ENCODE peak calls at places on chromosome 5, in nine cellular contexts. Y, Z, J, W, M, S, O, B and X are unnamed samples.

GRCh38 chr5:65663804-65664521 is 39.1 kb downstream of the SHLD3 start:
- DNase-seq in O (no peak), Z (no peak), S (peak; percentile 3), B (no peak), J (peak; percentile 4), W (peak; percentile 25), Y (peak; percentile 17), M (no peak), X (peak; percentile 16)

GRCh38 chr5:1702318-1702717 is 97.3 kb downstream of the MRPL36 start:
- DNase-seq in J (no peak), B (peak; percentile 35), M (no peak), O (no peak), W (no peak), S (no peak), Y (no peak), Z (no peak), X (no peak)

GRCh38 chr5:101517795-101518194 is 614.7 kb upstream of the ST8SIA4 start:
- DNase-seq in S (no peak), W (no peak), Z (no peak), M (no peak), J (no peak), O (no peak), B (no peak), Y (no peak), X (no peak)

GRCh38 chr5:40437452-40437861 is 242.3 kb upstream of the PTGER4 start:
- DNase-seq in Z (no peak), W (no peak), J (no peak), Y (no peak), S (no peak), M (no peak), B (no peak), O (peak; percentile 31), X (no peak)

GRCh38 chr5:42953061-42953460 is 87.1 kb downstream of the ANXA2R start:
- DNase-seq in O (no peak), B (no peak), Y (no peak), S (no peak), M (no peak), W (no peak), J (no peak), Z (no peak), X (peak; percentile 9)

GRCh38 chr5:144248015-144248414 is 77.3 kb downstream of the KCTD16 start:
- DNase-seq in M (no peak), Y (no peak), Z (no peak), O (no peak), B (no peak), W (no peak), S (no peak), J (no peak), X (no peak)

GRCh38 chr5:159231167-159231566 is 21.8 kb upstream of the RNF145 start:
- DNase-seq in B (no peak), O (peak; percentile 26), W (no peak), Y (no peak), S (no peak), M (no peak), Z (no peak), J (no peak), X (no peak)

GRCh38 chr5:123947797-123948196 is 435.8 kb downstream of the CSNK1G3 start:
- DNase-seq in J (no peak), W (no peak), Z (no peak), B (no peak), M (no peak), O (no peak), S (no peak), Y (peak; percentile 59), X (no peak)

GRCh38 chr5:150578781-150579461 is 61.5 kb upstream of the SYNPO start:
- DNase-seq in Z (no peak), W (no peak), J (no peak), B (no peak), M (no peak), Y (no peak), O (no peak), S (no peak), X (no peak)

GRCh38 chr5:53922508-53923498 is 362.4 kb downstream of the NDUFS4 start:
- DNase-seq in W (no peak), M (no peak), Z (no peak), B (no peak), O (no peak), J (no peak), S (no peak), Y (no peak), X (no peak)

GRCh38 chr5:36876965-36877666 is 547 bp downstream of the NIPBL start:
- DNase-seq in B (peak; percentile 72), S (no peak), Z (peak; percentile 60), J (peak; percentile 23), M (no peak), O (peak; percentile 79), Y (peak; percentile 72), W (peak; percentile 36), X (peak; percentile 72)

GRCh38 chr5:36691993-36692392 is 85.6 kb downstream of the SLC1A3 start:
- DNase-seq in J (no peak), Y (no peak), Z (no peak), O (no peak), B (no peak), W (no peak), S (no peak), M (no peak), X (no peak)

GRCh38 chr5:57824047-57824446 is 341.4 kb upstream of the ACTBL2 start:
- DNase-seq in M (no peak), B (no peak), Y (no peak), O (no peak), Z (no peak), W (no peak), J (peak; percentile 95), S (no peak), X (no peak)

GRCh38 chr5:180603076-180603591 is 11.8 kb upstream of the SCGB3A1 start:
- DNase-seq in Z (no peak), J (no peak), O (no peak), W (no peak), Y (no peak), S (no peak), B (no peak), M (no peak), X (no peak)

GRCh38 chr5:102796481-102796880 is 41.4 kb downstream of the PAM start:
- DNase-seq in W (no peak), Y (no peak), Z (no peak), J (no peak), O (no peak), S (no peak), B (no peak), M (no peak), X (no peak)

DNA sequence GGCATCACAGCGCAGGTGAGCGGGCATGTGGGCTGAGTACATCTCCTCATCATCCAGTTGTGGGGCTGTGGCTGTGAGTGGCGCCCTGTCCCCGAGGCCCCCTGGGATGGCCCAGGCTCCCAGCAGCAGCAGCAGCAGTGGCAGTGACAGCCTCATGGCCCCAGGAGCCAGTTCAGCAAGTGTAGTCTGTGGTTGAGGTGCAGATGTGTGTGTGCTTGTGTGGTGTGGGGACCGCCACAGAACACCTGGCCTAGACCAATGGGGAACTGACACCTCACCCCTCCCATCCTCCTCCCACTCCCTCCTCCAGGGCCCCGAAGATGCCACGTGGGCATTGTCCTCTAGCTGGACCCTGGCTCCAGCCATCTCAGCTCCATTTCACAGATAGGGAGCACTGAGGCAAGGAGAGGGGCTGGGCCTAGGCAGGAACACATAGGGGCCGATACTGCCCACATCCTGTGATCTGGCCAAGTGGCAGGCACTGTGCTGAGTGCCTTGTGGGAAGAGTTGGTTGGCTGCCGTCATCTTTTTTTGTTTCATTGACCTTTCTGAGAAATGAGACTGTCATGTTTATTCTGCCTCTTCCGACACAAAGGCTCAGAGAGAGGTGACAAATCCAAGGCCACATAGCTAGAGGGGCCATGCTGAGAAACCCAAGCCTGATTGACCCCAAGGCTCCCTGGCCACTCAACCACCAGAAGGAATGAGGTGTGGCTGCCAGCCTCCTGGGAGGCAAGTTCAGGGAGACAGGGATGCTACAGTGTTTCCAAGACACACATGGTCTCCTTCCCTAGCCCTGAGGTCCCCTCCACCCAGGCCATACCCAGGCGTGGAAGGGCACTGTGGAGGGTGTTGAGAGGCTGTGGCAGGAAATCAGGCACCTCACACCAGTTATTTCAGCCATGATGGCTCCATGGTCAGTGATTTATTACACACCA is at the start of gene MZB1:
- DNase-seq in S (no peak), Y (no peak), W (no peak), J (no peak), B (no peak), M (peak; percentile 95), Z (no peak), O (peak; percentile 71), X (no peak)
- TF ChIP-seq MAX in S (no peak), Y (no peak), W (no peak), J (no peak), B (no peak), M (peak; percentile 82), Z (no peak), O (peak; percentile 73), X (no peak)

DNA sequence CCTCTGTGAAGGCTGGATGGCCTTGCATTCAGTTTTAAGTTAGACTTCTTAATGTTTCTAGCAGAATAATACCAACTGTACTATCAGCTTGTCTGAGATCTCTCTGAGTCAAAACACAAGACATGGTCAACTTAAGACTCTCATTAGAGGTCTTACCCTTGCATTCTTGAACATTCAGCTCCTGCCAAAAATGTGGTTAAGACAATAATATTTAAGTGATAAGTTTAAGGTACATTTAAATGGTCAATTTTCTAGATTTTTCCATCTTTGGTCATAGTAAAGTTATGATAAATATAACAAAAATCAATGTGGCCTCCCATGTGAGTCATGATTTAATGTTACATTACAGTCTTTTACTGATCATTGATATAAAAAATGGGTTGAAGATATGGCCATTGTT is 75.0 kb downstream of the NR2F1 start:
- DNase-seq in B (no peak), J (no peak), O (no peak), Y (no peak), W (no peak), Z (no peak), M (no peak), S (no peak), X (no peak)
- TF ChIP-seq CTCF in B (no peak), J (no peak), O (no peak), Y (no peak), W (no peak), Z (no peak), M (no peak), S (no peak), X (no peak)

DNA sequence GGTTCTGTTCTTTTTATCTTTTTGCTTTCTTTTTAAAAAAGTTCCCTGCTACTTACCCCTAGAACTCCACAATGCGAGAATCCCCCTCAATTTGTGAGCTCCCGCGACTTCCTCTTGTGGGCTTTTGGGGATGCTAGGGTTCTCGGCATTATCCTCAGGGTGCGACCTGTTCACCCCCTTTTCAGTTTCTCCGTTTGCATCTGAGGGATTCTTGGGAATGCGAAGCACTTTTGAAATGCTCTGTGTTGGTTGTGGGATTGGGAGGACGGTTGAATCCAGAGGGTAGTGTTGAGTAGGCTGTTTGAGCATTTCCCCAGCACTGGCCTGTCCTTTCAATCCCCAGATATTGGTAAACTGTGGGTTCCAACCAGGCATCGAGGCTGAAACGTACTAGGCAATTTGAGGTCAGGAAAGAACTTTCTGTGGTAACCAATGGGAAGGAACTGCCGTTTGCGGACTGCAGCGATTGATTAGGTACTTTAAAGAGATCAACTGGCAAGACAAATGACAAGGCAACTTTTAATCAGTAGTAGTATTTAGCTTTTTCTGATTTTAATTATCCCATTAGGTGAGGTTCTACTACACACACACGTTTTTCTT is 415 bp downstream of the XRCC4 start:
- DNase-seq in Z (peak; percentile 17), W (no peak), O (peak; percentile 68), J (no peak), M (no peak), S (no peak), Y (no peak), B (peak; percentile 32), X (no peak)
- TF ChIP-seq MAX in Z (no peak), W (no peak), O (no peak), J (no peak), M (no peak), S (no peak), Y (no peak), B (no peak), X (no peak)

GRCh38 chr5:97425511-97425910 is 242.5 kb upstream of the RIOK2 start:
- DNase-seq in M (no peak), J (no peak), B (no peak), Z (peak; percentile 55), S (no peak), Y (no peak), W (no peak), O (peak; percentile 6), X (peak; percentile 24)
- TF ChIP-seq CTCF in M (peak; percentile 34), J (peak; percentile 39), B (no peak), Z (peak; percentile 17), S (peak; percentile 49), Y (peak; percentile 44), W (no peak), O (no peak), X (peak; percentile 36)